ENCODE peak calls at places on chromosomes 3 and 15, in six cellular contexts. W is esophagus muscularis mucosa, M is heart left ventricle, P is Peyer's patch, F is AG04450, A is fibroblast of lung. R is an unnamed sample.

GRCh38 chr3:30681276-30682211 is 75.1 kb downstream of the TGFBR2 start:
- DNase-seq in P (no peak), M (peak), W (no peak), F (peak), A (peak), R (no peak)

GRCh38 chr15:40282144-40282869 is 557 bp downstream of the ANKRD63 start:
- DNase-seq in A (peak), W (no peak), F (no peak), P (peak), M (peak), R (peak)

GRCh38 chr15:93252780-93253179 is 163.8 kb upstream of the RGMA start:
- DNase-seq in W (no peak), M (no peak), P (no peak), F (no peak), A (no peak), R (no peak)

GRCh38 chr15:38197553-38197952 is 55.1 kb upstream of the SPRED1 start:
- DNase-seq in W (no peak), M (no peak), A (no peak), F (no peak), P (no peak), R (no peak)

GRCh38 chr3:183309276-183309675 is 56.2 kb downstream of the B3GNT5 start:
- DNase-seq in A (no peak), F (no peak), M (peak), P (no peak), W (no peak), R (no peak)

GRCh38 chr3:182909318-182910040 is 70.9 kb downstream of the DCUN1D1 start:
- DNase-seq in A (peak), F (no peak), P (no peak), M (no peak), W (no peak), R (no peak)

GRCh38 chr3:98962189-98962930 is 60.9 kb upstream of the DCBLD2 start:
- DNase-seq in M (no peak), F (peak), A (peak), W (no peak), P (no peak), R (no peak)

GRCh38 chr15:43514241-43515057 is 3.0 kb upstream of the MAP1A start:
- DNase-seq in A (peak), P (no peak), M (peak), F (no peak), W (no peak), R (peak)

GRCh38 chr3:49673131-49673714 is 928 bp upstream of the APEH start:
- DNase-seq in F (no peak), P (no peak), W (no peak), A (no peak), M (no peak), R (no peak)

GRCh38 chr3:105780114-105780513 is 88.7 kb downstream of the CBLB start:
- DNase-seq in M (no peak), F (no peak), W (no peak), P (no peak), A (no peak), R (no peak)

GRCh38 chr3:48899298-48899697 is 616 bp upstream of the SLC25A20 start:
- DNase-seq in W (no peak), M (no peak), F (no peak), P (no peak), A (no peak), R (no peak)

GRCh38 chr15:69973102-69973714 is 124.5 kb downstream of the TLE3 start:
- DNase-seq in M (no peak), W (no peak), F (no peak), A (peak), P (no peak), R (no peak)

GRCh38 chr15:60975203-60975602 is 253.9 kb downstream of the RORA start:
- DNase-seq in P (no peak), F (no peak), A (no peak), M (no peak), W (peak), R (no peak)

GRCh38 chr3:30989266-30989799 is 94.9 kb upstream of the GADL1 start:
- DNase-seq in P (no peak), F (no peak), M (no peak), W (no peak), A (no peak), R (no peak)

GRCh38 chr3:118144919-118145318 is 889.7 kb downstream of the IGSF11 start:
- DNase-seq in F (no peak), P (no peak), A (no peak), W (no peak), M (no peak), R (no peak)

GRCh38 chr3:23601020-23601822 is 204.5 kb upstream of the UBE2E1 start:
- DNase-seq in A (peak), P (no peak), W (no peak), F (no peak), M (no peak), R (no peak)

GRCh38 chr3:190385835-190386688 is 1.9 kb upstream of the CLDN16 start:
- DNase-seq in P (no peak), A (peak), M (no peak), F (peak), W (no peak), R (no peak)

GRCh38 chr3:83934208-83935150 is 1024.3 kb upstream of the CADM2 start:
- DNase-seq in P (no peak), W (no peak), M (no peak), A (peak), F (no peak), R (no peak)

GRCh38 chr3:76723366-76723765 is 316.5 kb upstream of the ROBO2 start:
- DNase-seq in A (no peak), W (no peak), F (no peak), M (no peak), P (no peak), R (no peak)

GRCh38 chr15:92818658-92819311 is 81.3 kb upstream of the CHD2 start:
- DNase-seq in F (no peak), P (no peak), A (peak), M (no peak), W (no peak), R (no peak)

GRCh38 chr15:59791646-59792208 is 102.6 kb upstream of the BNIP2 start:
- DNase-seq in M (no peak), P (no peak), A (no peak), W (no peak), F (no peak), R (no peak)

GRCh38 chr3:5653426-5653825 is 465.9 kb downstream of the EDEM1 start:
- DNase-seq in A (no peak), P (no peak), F (no peak), M (no peak), W (no peak), R (no peak)

GRCh38 chr15:49229922-49230321 is 59.9 kb downstream of the GALK2 start:
- DNase-seq in F (no peak), A (no peak), M (no peak), P (no peak), W (no peak), R (no peak)

GRCh38 chr3:98994128-98994762 is 92.8 kb upstream of the DCBLD2 start:
- DNase-seq in A (peak), F (peak), M (no peak), W (no peak), P (no peak), R (no peak)

GRCh38 chr15:34588046-34588674 is 4.7 kb upstream of the GOLGA8B start:
- DNase-seq in M (peak), W (no peak), F (peak), P (peak), A (peak), R (no peak)

GRCh38 chr15:73240864-73241499 is 127.8 kb downstream of the HCN4 start:
- DNase-seq in P (peak), M (peak), F (peak), W (no peak), A (peak), R (no peak)

GRCh38 chr3:140163159-140163763 is 228.3 kb downstream of the CLSTN2 start:
- DNase-seq in F (no peak), A (no peak), M (no peak), P (no peak), W (peak), R (no peak)

GRCh38 chr3:46406786-46407611 is at the start of the genes CCR5AS and CCRL2:
- DNase-seq in F (no peak), W (no peak), M (peak), A (peak), P (peak), R (peak)

GRCh38 chr3:42508562-42508961 is 6.1 kb downstream of the VIPR1 start:
- DNase-seq in P (no peak), M (no peak), W (no peak), A (no peak), F (no peak), R (no peak)

GRCh38 chr3:182755308-182756106 is 37.8 kb upstream of the ATP11B start:
- DNase-seq in M (no peak), W (no peak), P (no peak), A (peak), F (no peak), R (no peak)

GRCh38 chr3:27556854-27557253 is 72.7 kb upstream of the SLC4A7 start:
- DNase-seq in A (peak), F (no peak), W (no peak), M (no peak), P (no peak), R (no peak)
- H3K27ac ChIP-seq in A (peak), F (peak), W (peak), M (peak), P (no peak), R (no peak)

DNA sequence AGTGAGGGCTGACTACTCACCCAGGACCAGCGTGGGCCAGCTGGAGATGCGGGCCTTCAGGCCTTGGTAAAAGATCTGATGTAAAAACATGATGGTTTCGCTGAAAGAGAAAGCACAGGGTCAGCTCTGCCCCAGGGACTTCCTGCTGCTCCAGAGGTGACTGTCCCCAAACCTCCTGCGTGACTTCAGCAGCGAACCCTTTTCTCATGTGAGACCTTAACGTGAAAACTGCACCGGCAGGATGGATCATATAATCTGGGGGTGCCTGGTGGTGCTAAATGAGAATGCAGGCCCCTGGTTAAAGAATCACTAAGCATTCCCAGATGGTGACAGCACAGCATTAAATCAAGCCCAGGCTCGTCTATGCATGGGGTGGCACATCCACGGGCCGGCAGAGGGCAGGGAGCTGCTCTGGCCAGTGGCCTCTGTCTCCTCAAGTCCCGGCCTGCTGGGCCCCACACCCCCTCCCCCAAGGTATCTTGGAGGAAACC is 55.4 kb downstream of the RASGRF1 start:
- DNase-seq in P (no peak), W (no peak), F (no peak), A (no peak), M (no peak), R (no peak)
- TF ChIP-seq CTCF in P (no peak), W (peak), F (peak), A (no peak), M (no peak), R (no peak)

GRCh38 chr3:64345351-64345750 is 120.1 kb upstream of the PRICKLE2 start:
- DNase-seq in A (peak), P (no peak), W (peak), F (peak), M (no peak), R (no peak)
- H3K27ac ChIP-seq in A (peak), P (peak), W (peak), F (peak), M (no peak), R (peak)

GRCh38 chr3:85801955-85802354 is 843.2 kb downstream of the CADM2 start:
- DNase-seq in A (peak), P (no peak), W (no peak), M (no peak), F (no peak), R (no peak)
- TF ChIP-seq CTCF in A (peak), P (no peak), W (peak), M (no peak), F (no peak), R (peak)

DNA sequence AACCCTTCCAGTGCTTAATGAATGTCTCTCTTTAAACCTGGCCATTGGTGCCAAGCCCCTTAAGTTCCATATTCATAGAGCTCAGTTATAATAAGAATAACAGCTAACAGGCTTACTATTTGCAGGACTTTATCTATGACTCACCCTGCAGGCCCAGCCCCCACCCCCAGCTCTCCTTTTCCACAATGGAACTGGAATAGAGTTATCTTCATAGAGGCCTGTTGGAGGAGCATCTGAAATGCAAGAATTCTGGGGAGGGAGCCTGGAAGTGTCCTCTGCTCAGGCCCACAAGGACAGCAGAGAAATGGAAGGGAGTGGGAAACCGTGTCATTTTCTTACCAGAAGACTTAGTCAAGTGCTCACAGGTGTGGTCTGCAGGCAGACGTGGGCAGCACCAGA is 52.8 kb downstream of the SEMA5B start:
- DNase-seq in F (no peak), M (peak), W (no peak), P (no peak), A (peak), R (no peak)
- H3K27ac ChIP-seq in F (no peak), M (peak), W (peak), P (no peak), A (no peak), R (no peak)

DNA sequence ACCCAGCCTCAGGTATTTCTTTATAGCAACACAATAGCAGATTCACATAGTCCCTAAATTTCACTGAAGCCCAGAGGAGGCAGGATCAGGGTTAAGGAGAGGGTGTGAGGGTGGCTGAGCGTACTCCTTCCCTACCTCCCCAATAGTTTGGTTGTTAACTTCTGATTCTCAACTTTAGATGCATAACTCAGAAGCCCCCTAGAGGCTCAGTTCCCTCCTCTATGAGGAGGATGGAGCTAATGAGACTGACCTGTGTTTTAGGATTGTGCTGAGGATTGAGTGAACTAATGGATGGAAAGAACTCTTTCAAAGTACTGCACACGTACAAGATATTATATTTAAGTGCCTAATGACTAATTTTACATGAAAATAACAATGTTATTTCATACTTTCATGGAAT is 249.3 kb upstream of the SOX14 start:
- DNase-seq in A (no peak), P (no peak), M (no peak), F (no peak), W (no peak), R (no peak)
- TF ChIP-seq CTCF in A (no peak), P (no peak), M (no peak), F (no peak), W (no peak), R (no peak)

GRCh38 chr15:90420488-90420850 is 32.4 kb downstream of the IQGAP1 start:
- DNase-seq in P (no peak), F (no peak), M (no peak), W (no peak), A (no peak), R (no peak)
- H3K27ac ChIP-seq in P (no peak), F (peak), M (peak), W (peak), A (peak), R (peak)

GRCh38 chr15:67922106-67922505 is 82.3 kb upstream of the RNU6-1 start:
- DNase-seq in A (no peak), P (no peak), W (no peak), F (no peak), M (no peak), R (no peak)
- TF ChIP-seq CTCF in A (no peak), P (no peak), W (no peak), F (no peak), M (no peak), R (no peak)

GRCh38 chr3:33236005-33236404 is 17.4 kb upstream of the SUSD5 start:
- DNase-seq in A (no peak), F (no peak), P (no peak), M (no peak), W (no peak), R (no peak)
- H3K27ac ChIP-seq in A (no peak), F (no peak), P (no peak), M (no peak), W (no peak), R (no peak)